ENCODE peak calls at places on chromosome 2, in eight cellular contexts. F is psoas muscle, N is hepatocyte, V is dorsolateral prefrontal cortex, D is body of pancreas, I is lower leg skin, K is fibroblast of pulmonary artery, U is tibial nerve. O is an unnamed sample.

GRCh38 chr2:17442334-17442733 is 75.9 kb downstream of the RAD51AP2 start:
- DNase-seq in F (no peak), N (no peak), V (no peak), D (no peak), I (no peak), K (peak), U (no peak), O (no peak)

GRCh38 chr2:25617948-25618646 is 55.3 kb downstream of the DTNB start:
- DNase-seq in F (no peak), N (peak), V (no peak), D (no peak), I (no peak), K (peak), U (no peak), O (no peak)

GRCh38 chr2:241252778-241253475 is 62.5 kb downstream of the HDLBP start:
- DNase-seq in F (no peak), N (no peak), V (no peak), D (no peak), I (no peak), K (no peak), U (no peak), O (no peak)

GRCh38 chr2:9201185-9201891 is 5.3 kb upstream of the ASAP2 start:
- DNase-seq in F (no peak), N (no peak), V (no peak), D (no peak), I (no peak), K (peak), U (no peak), O (no peak)

GRCh38 chr2:37849908-37850307 is 75.2 kb upstream of the RMDN2 start:
- DNase-seq in F (no peak), N (no peak), V (no peak), D (no peak), I (no peak), K (no peak), U (no peak), O (no peak)

GRCh38 chr2:140997997-140998396 is 1132.8 kb downstream of the LRP1B start:
- DNase-seq in F (no peak), N (no peak), V (no peak), D (no peak), I (peak), K (peak), U (no peak), O (no peak)

GRCh38 chr2:232833830-232834229 is 36.2 kb upstream of the SNORC start:
- DNase-seq in F (no peak), N (no peak), V (no peak), D (no peak), I (no peak), K (no peak), U (no peak), O (no peak)

GRCh38 chr2:205706769-205707375 is 24.6 kb downstream of the NRP2 start:
- DNase-seq in F (peak), N (peak), V (no peak), D (no peak), I (no peak), K (peak), U (no peak), O (no peak)

GRCh38 chr2:212034841-212035585 is 503.6 kb downstream of the ERBB4 start:
- DNase-seq in F (no peak), N (no peak), V (no peak), D (no peak), I (no peak), K (no peak), U (no peak), O (no peak)

GRCh38 chr2:192267484-192267883 is 72.8 kb upstream of the TMEFF2 start:
- DNase-seq in F (no peak), N (no peak), V (no peak), D (no peak), I (no peak), K (peak), U (no peak), O (no peak)

GRCh38 chr2:237731663-237732062 is 66.9 kb upstream of the RBM44 start:
- DNase-seq in F (peak), N (peak), V (no peak), D (no peak), I (no peak), K (peak), U (no peak), O (peak)

GRCh38 chr2:174662459-174662858 is 64.9 kb upstream of the WIPF1 start:
- DNase-seq in F (no peak), N (no peak), V (no peak), D (no peak), I (peak), K (peak), U (no peak), O (no peak)

GRCh38 chr2:205665791-205666190 is 16.5 kb upstream of the NRP2 start:
- DNase-seq in F (no peak), N (no peak), V (no peak), D (no peak), I (no peak), K (no peak), U (no peak), O (no peak)

GRCh38 chr2:205865794-205866490 is 183.6 kb downstream of the NRP2 start:
- DNase-seq in F (no peak), N (no peak), V (no peak), D (peak), I (no peak), K (no peak), U (no peak), O (no peak)

GRCh38 chr2:112814278-112814677 is 22.3 kb downstream of the IL1B start:
- DNase-seq in F (no peak), N (no peak), V (no peak), D (no peak), I (no peak), K (peak), U (no peak), O (no peak)

GRCh38 chr2:60438136-60438535 is 115.3 kb downstream of the BCL11A start:
- DNase-seq in F (no peak), N (no peak), V (no peak), D (no peak), I (no peak), K (no peak), U (no peak), O (no peak)

GRCh38 chr2:8309131-8309530 is 372.7 kb upstream of the ID2 start:
- DNase-seq in F (no peak), N (no peak), V (no peak), D (no peak), I (no peak), K (no peak), U (no peak), O (no peak)

GRCh38 chr2:239855863-239856587 is 169.1 kb downstream of the NDUFA10 start:
- DNase-seq in F (peak), N (no peak), V (no peak), D (no peak), I (peak), K (no peak), U (peak), O (peak)

GRCh38 chr2:224973112-224974016 is 68.9 kb downstream of the DOCK10 start:
- DNase-seq in F (no peak), N (no peak), V (no peak), D (no peak), I (no peak), K (no peak), U (no peak), O (peak)

GRCh38 chr2:175156534-175156933 is 11.5 kb downstream of the ATF2 start:
- DNase-seq in F (no peak), N (peak), V (no peak), D (no peak), I (no peak), K (no peak), U (no peak), O (no peak)

GRCh38 chr2:144683063-144683740 is 163.3 kb upstream of the ZEB2 start:
- DNase-seq in F (no peak), N (no peak), V (no peak), D (no peak), I (no peak), K (no peak), U (no peak), O (no peak)

GRCh38 chr2:147310335-147311057 is 534.3 kb upstream of the ACVR2A start:
- DNase-seq in F (no peak), N (no peak), V (no peak), D (no peak), I (no peak), K (no peak), U (no peak), O (no peak)

GRCh38 chr2:104702451-104702850 is 151.5 kb upstream of the POU3F3 start:
- DNase-seq in F (no peak), N (no peak), V (no peak), D (no peak), I (no peak), K (no peak), U (no peak), O (no peak)

GRCh38 chr2:161415467-161416293 is 417 bp upstream of the TBR1 start:
- DNase-seq in F (no peak), N (no peak), V (no peak), D (no peak), I (no peak), K (no peak), U (no peak), O (no peak)

GRCh38 chr2:54341656-54342055 is 85.6 kb upstream of the TSPYL6 start:
- DNase-seq in F (no peak), N (no peak), V (no peak), D (no peak), I (no peak), K (peak), U (no peak), O (no peak)

GRCh38 chr2:73268368-73268830 is 15.9 kb downstream of the FBXO41 start:
- DNase-seq in F (no peak), N (no peak), V (no peak), D (no peak), I (no peak), K (no peak), U (no peak), O (no peak)
- H3K4me3 ChIP-seq in F (peak), N (no peak), V (peak), D (no peak), I (no peak), K (no peak), U (no peak), O (no peak)

DNA sequence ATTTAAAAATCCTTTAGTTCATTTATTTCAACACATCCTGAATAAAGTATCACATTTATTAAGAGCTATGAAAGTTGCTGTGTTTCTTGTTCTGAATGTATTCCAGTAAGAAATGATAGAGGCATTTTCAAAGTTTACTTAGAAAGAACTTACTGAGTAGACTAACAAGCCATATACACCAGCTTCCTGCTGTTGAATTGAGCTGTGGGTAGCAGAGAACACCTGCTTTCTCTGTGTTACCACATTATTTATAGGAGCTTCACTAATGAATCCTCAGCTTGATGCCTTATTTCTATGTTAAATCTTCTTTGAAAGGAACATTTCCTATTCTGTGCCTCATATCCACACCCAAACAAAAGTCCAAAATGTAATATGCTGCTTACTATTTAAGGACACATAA is 115.4 kb downstream of the CCDC141 start:
- DNase-seq in F (no peak), N (no peak), V (no peak), D (no peak), I (no peak), K (no peak), U (no peak), O (no peak)
- H3K4me3 ChIP-seq in F (no peak), N (no peak), V (no peak), D (no peak), I (no peak), K (no peak), U (no peak), O (no peak)

DNA sequence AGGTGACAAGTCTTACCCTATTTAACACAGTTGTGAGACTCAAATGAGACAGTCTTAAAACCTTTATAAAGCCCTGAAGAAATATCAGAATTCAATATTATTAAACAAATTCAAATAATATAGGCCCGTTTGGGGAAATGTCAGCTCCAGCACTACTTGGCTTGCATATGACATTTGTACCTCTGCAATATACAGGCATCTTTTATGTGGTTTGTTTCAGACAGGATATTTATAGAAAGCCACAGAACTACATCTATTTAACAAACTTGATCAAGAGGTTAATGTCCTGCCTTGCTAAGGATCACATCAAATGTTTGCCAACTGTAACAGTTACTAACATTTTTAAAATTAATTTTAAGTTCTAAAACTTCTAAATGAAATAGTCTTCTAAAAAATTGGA is 3.2 kb upstream of the MREG start:
- DNase-seq in F (no peak), N (no peak), V (no peak), D (no peak), I (no peak), K (no peak), U (no peak), O (no peak)
- H3K4me3 ChIP-seq in F (no peak), N (no peak), V (no peak), D (no peak), I (no peak), K (no peak), U (no peak), O (no peak)

DNA sequence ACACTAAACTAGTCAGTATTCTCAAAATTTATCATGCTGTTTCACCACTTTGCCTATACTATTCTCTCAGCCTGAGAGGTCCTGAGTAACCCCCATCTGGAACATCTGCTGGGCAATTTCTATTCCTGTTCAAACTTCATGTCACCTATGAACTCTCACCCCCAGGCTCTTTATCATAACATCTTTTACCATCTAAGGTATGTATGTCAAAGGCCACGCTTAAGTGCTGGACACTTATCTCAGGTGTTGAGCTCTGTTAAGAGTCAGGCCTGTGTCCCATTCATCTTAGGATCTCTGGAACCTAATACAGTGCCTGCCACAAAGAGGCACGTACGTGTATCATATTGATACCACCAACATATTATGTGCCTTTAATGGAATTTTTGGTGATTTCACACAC is 4.9 kb downstream of the AAK1 start:
- DNase-seq in F (no peak), N (no peak), V (no peak), D (no peak), I (no peak), K (no peak), U (no peak), O (no peak)
- H3K4me3 ChIP-seq in F (no peak), N (no peak), V (peak), D (no peak), I (no peak), K (no peak), U (no peak), O (no peak)

GRCh38 chr2:235500110-235500760 is 6.4 kb downstream of the AGAP1 start:
- DNase-seq in F (no peak), N (no peak), V (no peak), D (no peak), I (no peak), K (no peak), U (no peak), O (no peak)

GRCh38 chr2:235499306-235499812 is 5.5 kb downstream of the AGAP1 start:
- DNase-seq in F (no peak), N (no peak), V (no peak), D (no peak), I (no peak), K (no peak), U (no peak), O (no peak)

GRCh38 chr2:235498556-235499305 is 4.9 kb downstream of the AGAP1 start:
- DNase-seq in F (no peak), N (no peak), V (no peak), D (peak), I (no peak), K (no peak), U (no peak), O (no peak)

GRCh38 chr2:235500761-235501662 is 7.2 kb downstream of the AGAP1 start:
- DNase-seq in F (no peak), N (no peak), V (no peak), D (no peak), I (no peak), K (peak), U (no peak), O (no peak)

GRCh38 chr2:235501663-235502009 is 7.8 kb downstream of the AGAP1 start:
- DNase-seq in F (no peak), N (no peak), V (no peak), D (no peak), I (no peak), K (no peak), U (no peak), O (no peak)
- H3K4me3 ChIP-seq in F (no peak), N (no peak), V (peak), D (no peak), I (no peak), K (peak), U (no peak), O (no peak)

DNA sequence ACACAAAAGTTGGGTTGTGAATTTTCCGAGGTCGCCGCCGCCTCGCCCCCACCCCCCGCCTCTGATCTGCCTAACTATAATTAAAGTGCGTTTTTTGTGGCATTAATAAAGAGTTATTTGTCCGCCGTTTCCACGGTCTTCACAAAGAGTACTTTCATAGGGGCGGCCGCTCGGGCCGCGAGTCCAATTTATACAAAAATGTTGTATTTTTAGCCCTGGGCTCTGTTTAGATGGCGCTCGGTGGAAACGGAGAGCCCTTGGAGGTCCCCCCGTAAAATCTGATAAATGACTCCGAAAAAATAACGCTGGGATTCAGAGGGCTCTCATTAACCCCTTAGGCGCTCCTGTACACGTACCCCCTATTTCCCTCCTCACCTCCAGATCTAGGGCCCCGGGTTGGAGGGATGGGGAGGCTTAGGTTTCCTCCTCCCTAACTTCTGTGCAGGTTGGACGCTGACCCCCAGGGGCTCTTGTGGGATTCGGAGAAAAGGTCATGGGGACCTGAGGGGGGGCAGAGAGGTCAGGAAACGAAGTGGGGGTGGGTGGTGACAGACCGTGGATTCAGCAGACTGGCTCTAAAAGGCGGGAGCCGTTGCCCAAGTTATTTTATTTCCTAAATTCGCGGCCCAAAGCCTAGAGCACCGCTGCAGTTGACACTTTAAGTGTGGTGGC is 1.9 kb downstream of the CYP26B1 start:
- DNase-seq in F (no peak), N (peak), V (peak), D (peak), I (no peak), K (no peak), U (peak), O (no peak)
- H3K4me3 ChIP-seq in F (peak), N (peak), V (peak), D (no peak), I (no peak), K (peak), U (peak), O (peak)

GRCh38 chr2:24009680-24010476 is at the start of gene MFSD2B:
- DNase-seq in F (no peak), N (no peak), V (no peak), D (no peak), I (no peak), K (no peak), U (no peak), O (no peak)
- H3K4me3 ChIP-seq in F (peak), N (peak), V (peak), D (no peak), I (no peak), K (peak), U (peak), O (peak)

DNA sequence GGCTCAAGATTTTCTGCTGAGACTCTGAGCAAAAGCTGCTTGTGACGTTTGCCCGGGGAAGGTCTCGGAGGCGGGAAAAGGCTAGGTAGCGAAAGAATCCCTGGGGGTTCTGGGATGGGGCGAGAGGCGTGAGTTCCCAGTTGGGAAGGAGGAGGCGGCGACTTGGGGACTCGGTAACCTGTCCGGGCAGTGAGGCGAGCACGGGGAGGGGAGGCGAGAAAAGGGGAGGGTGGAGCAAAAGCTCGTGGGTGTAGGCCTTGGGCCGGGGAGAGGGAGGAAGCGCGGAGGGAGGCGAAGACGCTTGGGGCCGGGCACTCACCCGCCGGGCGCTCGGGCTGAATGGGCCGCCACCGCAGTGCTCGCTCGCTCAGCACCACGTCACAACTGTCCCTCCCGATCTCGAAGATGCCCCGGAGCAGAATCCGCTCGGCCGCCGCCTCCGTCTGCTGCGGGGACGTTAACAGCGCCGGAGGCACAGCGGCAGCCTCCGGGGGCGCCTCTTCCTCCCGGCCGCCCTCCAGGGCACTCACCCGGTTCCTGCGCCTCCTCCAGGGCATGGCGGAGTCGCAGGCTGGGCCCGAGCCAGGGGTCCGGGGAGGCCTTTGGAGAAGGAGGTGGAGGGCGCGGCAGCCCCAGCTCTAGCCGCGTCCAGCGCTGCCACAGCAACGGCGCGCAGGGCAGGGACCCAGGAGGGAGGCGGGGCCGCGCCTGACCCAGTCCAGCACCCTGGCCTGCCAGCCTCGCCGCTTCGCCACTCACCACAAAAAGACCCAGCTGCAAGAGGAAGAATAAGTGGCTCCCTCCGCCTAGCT is at the start of gene CERKL:
- DNase-seq in F (peak), N (peak), V (peak), D (peak), I (no peak), K (peak), U (no peak), O (no peak)
- H3K4me3 ChIP-seq in F (peak), N (peak), V (peak), D (no peak), I (peak), K (peak), U (peak), O (peak)

GRCh38 chr2:124048664-124049063 is 23.6 kb downstream of the CNTNAP5 start:
- DNase-seq in F (no peak), N (no peak), V (no peak), D (no peak), I (no peak), K (no peak), U (no peak), O (no peak)

GRCh38 chr2:124048102-124048501 is 23.0 kb downstream of the CNTNAP5 start:
- DNase-seq in F (no peak), N (no peak), V (no peak), D (no peak), I (no peak), K (no peak), U (no peak), O (no peak)

GRCh38 chr2:124049136-124049535 is 24.0 kb downstream of the CNTNAP5 start:
- DNase-seq in F (no peak), N (no peak), V (no peak), D (no peak), I (no peak), K (no peak), U (no peak), O (no peak)

GRCh38 chr2:124045906-124046305 is 20.8 kb downstream of the CNTNAP5 start:
- DNase-seq in F (no peak), N (no peak), V (no peak), D (no peak), I (no peak), K (no peak), U (no peak), O (no peak)

GRCh38 chr2:124046332-124046731 is 21.2 kb downstream of the CNTNAP5 start:
- DNase-seq in F (no peak), N (no peak), V (no peak), D (no peak), I (no peak), K (no peak), U (no peak), O (no peak)
- H3K4me3 ChIP-seq in F (no peak), N (no peak), V (no peak), D (no peak), I (no peak), K (no peak), U (no peak), O (no peak)

O was measured in gastrocnemius medialis.